ENCODE peak calls at places on chromosomes 3 and 15, in four cellular contexts. O, E, B and U are unnamed samples.
A peak's percentile ranks its signal among the peaks of the same experiment; 100 is the strongest.

GRCh38 chr15:95674031-95674430 is 656.5 kb upstream of the NR2F2 start:
- DNase-seq in O (no peak), E (no peak), B (no peak), U (no peak)

GRCh38 chr3:14460342-14461005 is 58.1 kb downstream of the SLC6A6 start:
- DNase-seq in O (peak; percentile 60), E (no peak), B (no peak), U (peak; percentile 77)

GRCh38 chr15:85849946-85850345 is 55.2 kb upstream of the KLHL25 start:
- DNase-seq in O (no peak), E (no peak), B (no peak), U (no peak)

GRCh38 chr3:122975163-122975923 is 52.2 kb downstream of the SEMA5B start:
- DNase-seq in O (peak; percentile 86), E (no peak), B (no peak), U (no peak)

GRCh38 chr15:66077320-66077663 is 176.3 kb downstream of the MEGF11 start:
- DNase-seq in O (no peak), E (no peak), B (no peak), U (no peak)

GRCh38 chr15:63332367-63333078 is 49.1 kb downstream of the CA12 start:
- DNase-seq in O (no peak), E (no peak), B (no peak), U (peak; percentile 78)

GRCh38 chr3:139797724-139798343 is 120.1 kb upstream of the NMNAT3 start:
- DNase-seq in O (no peak), E (no peak), B (no peak), U (peak; percentile 0)

GRCh38 chr3:128787256-128788253 is 61.6 kb downstream of the RAB7A start:
- DNase-seq in O (no peak), E (no peak), B (no peak), U (no peak)

GRCh38 chr3:9420850-9421549 is 23.6 kb downstream of the SETD5 start:
- DNase-seq in O (no peak), E (no peak), B (no peak), U (no peak)

GRCh38 chr3:9428411-9428810 is 31.0 kb downstream of the SETD5 start:
- DNase-seq in O (no peak), E (no peak), B (no peak), U (no peak)

GRCh38 chr3:9422712-9423424 is 25.5 kb downstream of the SETD5 start:
- DNase-seq in O (peak; percentile 93), E (no peak), B (peak; percentile 52), U (peak; percentile 92)
- H3K4me3 ChIP-seq in O (peak overlapping the region; percentile 8), E (no peak overlapping the region), B (no peak overlapping the region), U (peak overlapping the region; percentile 14)

DNA sequence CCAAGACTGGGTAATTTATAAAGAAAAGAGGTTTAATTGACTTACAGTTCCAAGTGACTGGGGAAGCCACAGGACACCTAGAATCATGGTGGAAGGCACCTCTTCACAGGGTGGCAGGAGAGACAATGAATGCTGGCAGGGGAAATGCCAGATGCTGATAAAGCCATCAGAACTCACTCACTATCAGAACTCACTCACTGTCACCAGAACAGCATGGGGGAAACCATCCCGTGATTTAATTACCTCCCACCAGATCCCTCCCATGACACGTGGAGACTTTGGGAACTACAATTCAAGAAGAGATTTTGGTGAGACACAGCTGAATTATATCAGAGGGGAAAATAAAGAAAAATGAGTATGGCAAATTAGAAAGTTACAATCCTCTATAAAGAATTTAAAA is 310.9 kb downstream of the BCHE start:
- DNase-seq in O (no peak), E (no peak), B (no peak), U (no peak)
- TF ChIP-seq CTCF in O (no peak), E (no peak), B (no peak), U (no peak)

DNA sequence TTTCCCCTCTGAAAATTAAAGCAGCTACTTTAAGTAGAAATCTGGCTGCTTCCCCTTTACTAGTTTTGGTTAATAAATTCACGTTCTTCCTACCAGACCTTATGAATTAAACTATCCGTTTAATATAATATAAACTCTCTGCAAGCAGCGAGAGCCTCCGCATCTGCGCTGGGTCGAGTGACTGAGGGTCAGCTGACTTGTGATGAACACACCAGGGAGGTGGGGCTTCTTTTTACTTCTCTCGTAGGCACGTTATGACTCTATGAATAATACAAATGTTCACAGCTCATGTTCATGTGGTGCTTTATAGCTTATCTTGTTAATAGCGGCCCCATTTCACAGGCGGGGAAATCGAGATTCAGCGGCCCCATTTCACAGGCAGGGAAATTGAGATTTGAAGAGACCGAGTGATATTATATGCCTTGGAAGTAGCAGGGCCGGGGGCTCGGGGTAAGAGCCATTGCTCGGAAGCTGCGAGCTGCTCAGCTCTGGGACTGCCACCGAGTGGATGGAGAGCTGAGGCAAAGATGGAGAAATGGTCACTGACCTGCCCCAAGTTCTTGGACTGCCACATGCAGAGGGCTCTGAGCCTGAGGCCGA is 8.3 kb downstream of the MUC4 start:
- DNase-seq in O (peak; percentile 53), E (no peak), B (no peak), U (peak; percentile 11)
- H3K4me3 ChIP-seq in O (peak overlapping the region; percentile 5), E (no peak overlapping the region), B (peak overlapping the region; percentile 27), U (no peak overlapping the region)

GRCh38 chr15:72766025-72766424 is 17.5 kb downstream of the ADPGK start:
- DNase-seq in O (no peak), E (no peak), B (no peak), U (no peak)

GRCh38 chr15:72766780-72767179 is 16.8 kb downstream of the ADPGK start:
- DNase-seq in O (no peak), E (no peak), B (no peak), U (no peak)

GRCh38 chr15:72774696-72775383 is 8.7 kb downstream of the ADPGK start:
- DNase-seq in O (no peak), E (no peak), B (no peak), U (no peak)

GRCh38 chr15:72771329-72771725 is 12.2 kb downstream of the ADPGK start:
- DNase-seq in O (no peak), E (no peak), B (no peak), U (no peak)

GRCh38 chr15:72770673-72771328 is 12.8 kb downstream of the ADPGK start:
- DNase-seq in O (no peak), E (no peak), B (no peak), U (no peak)
- TF ChIP-seq CTCF in O (no peak), E (no peak), B (no peak), U (peak; percentile 36)

GRCh38 chr3:173587055-173587454 is 189.5 kb downstream of the NLGN1 start:
- DNase-seq in O (no peak), E (no peak), B (no peak), U (no peak)

GRCh38 chr3:173583496-173583895 is 186.0 kb downstream of the NLGN1 start:
- DNase-seq in O (no peak), E (no peak), B (no peak), U (no peak)

GRCh38 chr3:173584834-173585831 is 187.6 kb downstream of the NLGN1 start:
- DNase-seq in O (no peak), E (peak; percentile 41), B (no peak), U (no peak)

GRCh38 chr3:173586176-173586575 is 188.6 kb downstream of the NLGN1 start:
- DNase-seq in O (no peak), E (no peak), B (no peak), U (no peak)

DNA sequence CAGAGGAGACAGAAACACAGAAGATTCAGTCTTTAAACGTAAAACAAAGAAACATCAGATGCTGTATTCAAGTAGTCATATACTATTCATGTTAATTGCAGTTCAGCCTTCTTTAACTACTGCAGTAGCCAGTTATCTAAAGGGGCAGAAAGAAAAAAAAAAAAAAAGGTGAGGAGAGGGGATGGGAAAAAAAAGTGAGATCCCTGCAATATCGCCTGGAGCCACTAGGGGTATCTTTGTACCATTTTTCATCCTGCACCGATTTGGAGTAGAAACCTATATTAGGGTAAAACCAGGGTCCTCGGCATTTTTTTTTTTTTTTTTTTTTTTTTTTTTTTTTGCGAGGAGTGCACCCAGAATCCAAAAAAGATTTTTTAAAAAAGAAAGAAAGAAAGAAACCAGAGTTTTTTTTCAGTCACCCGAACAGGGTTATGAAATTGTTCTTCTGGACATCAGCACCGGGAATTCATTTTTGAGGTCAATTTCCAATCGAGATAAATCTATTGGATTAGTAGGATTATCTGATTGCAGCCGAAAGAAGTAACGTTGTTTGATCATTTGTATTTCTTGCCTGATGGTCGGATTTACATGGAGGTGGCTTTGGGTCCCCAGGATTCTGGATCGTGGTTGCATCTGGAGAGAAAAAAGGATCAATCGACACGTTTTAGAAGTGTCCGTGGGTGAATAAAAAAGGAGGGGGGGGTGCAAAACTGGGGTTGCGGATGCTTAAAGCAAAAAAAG is 186.7 kb downstream of the NLGN1 start:
- DNase-seq in O (no peak), E (no peak), B (no peak), U (no peak)
- H3K4me3 ChIP-seq in O (peak overlapping the region; percentile 36), E (no peak overlapping the region), B (peak overlapping the region; percentile 43), U (peak overlapping the region; percentile 65)

DNA sequence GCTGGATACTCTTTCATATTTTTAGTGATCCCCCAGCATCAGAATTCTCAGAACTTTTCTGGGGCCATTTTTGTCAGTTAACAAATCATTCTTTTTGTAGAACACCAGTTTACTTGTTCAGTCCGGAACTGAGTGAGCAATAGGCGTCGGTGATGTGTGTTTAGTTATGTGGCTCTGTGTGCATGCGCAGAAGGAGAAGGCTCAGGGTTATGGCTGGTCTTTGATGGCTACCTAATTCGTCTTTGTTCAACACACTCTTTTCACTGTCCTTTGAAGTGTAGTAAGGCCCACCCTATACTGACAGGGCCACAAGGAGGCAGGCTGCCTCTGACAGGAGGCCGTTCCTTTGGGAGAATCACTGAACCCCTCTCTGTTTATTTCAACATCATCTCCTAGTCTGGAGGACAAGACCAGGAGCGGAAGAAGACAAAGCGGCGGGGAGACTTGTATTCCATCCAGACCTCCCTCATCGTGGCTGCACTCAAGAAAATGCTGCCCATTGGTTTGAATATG is 158.2 kb upstream of the CHRM5 start:
- DNase-seq in O (no peak), E (no peak), B (no peak), U (no peak)
- TF ChIP-seq CTCF in O (no peak), E (no peak), B (no peak), U (peak; percentile 13)